ENCODE peak calls at places on chromosomes 12 and 14, in six cellular contexts. One of them, this sample, is unnamed.

GRCh38 chr12:122951979-122952892 is 14.0 kb downstream of the ABCB9 start:
- DNase-seq in CD4-positive, alpha-beta memory T cell: peak; percentile 62
- DNase-seq in left ventricle myocardium inferior: peak; percentile 72
- DNase-seq in stomach: peak; percentile 84
- DNase-seq in Caco-2: peak; percentile 73
- DNase-seq in sigmoid colon: peak; percentile 80
- DNase-seq in this sample: peak; percentile 73

GRCh38 chr14:24426912-24427536 is 2.4 kb downstream of the CBLN3 start:
- DNase-seq in CD4-positive, alpha-beta memory T cell: peak; percentile 55
- DNase-seq in left ventricle myocardium inferior: no peak
- DNase-seq in stomach: peak; percentile 78
- DNase-seq in Caco-2: peak; percentile 88
- DNase-seq in sigmoid colon: no peak
- DNase-seq in this sample: no peak

GRCh38 chr14:101229666-101230065 is 326.1 kb upstream of the RTL1 start:
- DNase-seq in CD4-positive, alpha-beta memory T cell: no peak
- DNase-seq in left ventricle myocardium inferior: no peak
- DNase-seq in stomach: no peak
- DNase-seq in Caco-2: no peak
- DNase-seq in sigmoid colon: no peak
- DNase-seq in this sample: peak; percentile 17

GRCh38 chr14:58541623-58542022 is 96.1 kb upstream of the DACT1 start:
- DNase-seq in CD4-positive, alpha-beta memory T cell: no peak
- DNase-seq in left ventricle myocardium inferior: no peak
- DNase-seq in stomach: no peak
- DNase-seq in Caco-2: no peak
- DNase-seq in sigmoid colon: no peak
- DNase-seq in this sample: no peak

GRCh38 chr12:115023898-115024297 is 339.9 kb upstream of the TBX3 start:
- DNase-seq in CD4-positive, alpha-beta memory T cell: no peak
- DNase-seq in left ventricle myocardium inferior: no peak
- DNase-seq in stomach: no peak
- DNase-seq in Caco-2: no peak
- DNase-seq in sigmoid colon: no peak
- DNase-seq in this sample: no peak

GRCh38 chr12:80044694-80045046 is 54.7 kb upstream of the OTOGL start:
- DNase-seq in CD4-positive, alpha-beta memory T cell: no peak
- DNase-seq in left ventricle myocardium inferior: no peak
- DNase-seq in stomach: no peak
- DNase-seq in Caco-2: no peak
- DNase-seq in sigmoid colon: no peak
- DNase-seq in this sample: no peak

GRCh38 chr14:103989034-103989433 is 46.7 kb upstream of the RD3L start:
- DNase-seq in CD4-positive, alpha-beta memory T cell: no peak
- DNase-seq in left ventricle myocardium inferior: no peak
- DNase-seq in stomach: no peak
- DNase-seq in Caco-2: no peak
- DNase-seq in sigmoid colon: no peak
- DNase-seq in this sample: no peak

GRCh38 chr12:65977384-65977783 is 153.1 kb downstream of the HMGA2 start:
- DNase-seq in CD4-positive, alpha-beta memory T cell: no peak
- DNase-seq in left ventricle myocardium inferior: no peak
- DNase-seq in stomach: no peak
- DNase-seq in Caco-2: no peak
- DNase-seq in sigmoid colon: no peak
- DNase-seq in this sample: no peak

GRCh38 chr14:37411079-37411735 is 183.8 kb downstream of the FOXA1 start:
- DNase-seq in CD4-positive, alpha-beta memory T cell: no peak
- DNase-seq in left ventricle myocardium inferior: no peak
- DNase-seq in stomach: no peak
- DNase-seq in Caco-2: no peak
- DNase-seq in sigmoid colon: no peak
- DNase-seq in this sample: no peak

GRCh38 chr14:21723431-21724045 is 49.9 kb upstream of the OR4E1 start:
- DNase-seq in CD4-positive, alpha-beta memory T cell: peak; percentile 62
- DNase-seq in left ventricle myocardium inferior: no peak
- DNase-seq in stomach: no peak
- DNase-seq in Caco-2: peak; percentile 55
- DNase-seq in sigmoid colon: no peak
- DNase-seq in this sample: no peak

GRCh38 chr12:104172564-104172935 is 34.5 kb upstream of the NFYB start:
- DNase-seq in CD4-positive, alpha-beta memory T cell: no peak
- DNase-seq in left ventricle myocardium inferior: no peak
- DNase-seq in stomach: no peak
- DNase-seq in Caco-2: no peak
- DNase-seq in sigmoid colon: no peak
- DNase-seq in this sample: no peak

GRCh38 chr12:34405286-34406227 is 383.3 kb downstream of the ALG10 start:
- DNase-seq in CD4-positive, alpha-beta memory T cell: no peak
- DNase-seq in left ventricle myocardium inferior: peak; percentile 8
- DNase-seq in stomach: no peak
- DNase-seq in Caco-2: peak; percentile 29
- DNase-seq in sigmoid colon: peak; percentile 39
- DNase-seq in this sample: peak; percentile 36

GRCh38 chr12:130254476-130255276 is 83.0 kb upstream of the PIWIL1 start:
- DNase-seq in CD4-positive, alpha-beta memory T cell: no peak
- DNase-seq in left ventricle myocardium inferior: no peak
- DNase-seq in stomach: no peak
- DNase-seq in Caco-2: no peak
- DNase-seq in sigmoid colon: no peak
- DNase-seq in this sample: no peak

GRCh38 chr12:26303418-26303817 is 108.0 kb downstream of the SSPN start:
- DNase-seq in CD4-positive, alpha-beta memory T cell: peak; percentile 19
- DNase-seq in left ventricle myocardium inferior: no peak
- DNase-seq in stomach: no peak
- DNase-seq in Caco-2: no peak
- DNase-seq in sigmoid colon: no peak
- DNase-seq in this sample: no peak
- H3K4me1 ChIP-seq in CD4-positive, alpha-beta memory T cell: peaks cover 12% of the 10 kb centered on the region
- H3K4me1 ChIP-seq in left ventricle myocardium inferior: peaks cover 13% of the 10 kb centered on the region
- H3K4me1 ChIP-seq in stomach: peaks cover 15% of the 10 kb centered on the region
- H3K4me1 ChIP-seq in Caco-2: no peaks in the 10 kb centered on the region
- H3K4me1 ChIP-seq in sigmoid colon: peaks cover 5% of the 10 kb centered on the region
- H3K4me1 ChIP-seq in this sample: peaks cover 5% of the 10 kb centered on the region

GRCh38 chr12:124384299-124384894 is 89.5 kb downstream of the RFLNA start:
- DNase-seq in CD4-positive, alpha-beta memory T cell: no peak
- DNase-seq in left ventricle myocardium inferior: no peak
- DNase-seq in stomach: no peak
- DNase-seq in Caco-2: no peak
- DNase-seq in sigmoid colon: no peak
- DNase-seq in this sample: no peak
- H3K4me1 ChIP-seq in CD4-positive, alpha-beta memory T cell: peaks cover 5% of the 10 kb centered on the region
- H3K4me1 ChIP-seq in left ventricle myocardium inferior: peaks cover 98% of the 10 kb centered on the region
- H3K4me1 ChIP-seq in stomach: peaks cover 97% of the 10 kb centered on the region
- H3K4me1 ChIP-seq in Caco-2: peaks cover 10% of the 10 kb centered on the region
- H3K4me1 ChIP-seq in sigmoid colon: peaks cover 85% of the 10 kb centered on the region
- H3K4me1 ChIP-seq in this sample: peaks cover 85% of the 10 kb centered on the region

DNA sequence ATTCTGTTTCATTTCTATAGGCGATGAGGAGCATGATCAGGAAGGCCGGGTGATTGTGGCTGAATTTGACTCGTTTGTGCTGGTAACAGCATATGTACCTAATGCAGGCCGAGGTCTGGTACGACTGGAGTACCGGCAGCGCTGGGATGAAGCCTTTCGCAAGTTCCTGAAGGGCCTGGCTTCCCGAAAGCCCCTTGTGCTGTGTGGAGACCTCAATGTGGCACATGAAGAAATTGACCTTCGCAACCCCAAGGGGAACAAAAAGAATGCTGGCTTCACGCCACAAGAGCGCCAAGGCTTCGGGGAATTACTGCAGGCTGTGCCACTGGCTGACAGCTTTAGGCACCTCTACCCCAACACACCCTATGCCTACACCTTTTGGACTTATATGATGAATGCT is 1.9 kb downstream of the APEX1 start:
- DNase-seq in CD4-positive, alpha-beta memory T cell: no peak
- DNase-seq in left ventricle myocardium inferior: no peak
- DNase-seq in stomach: no peak
- DNase-seq in Caco-2: no peak
- DNase-seq in sigmoid colon: no peak
- DNase-seq in this sample: no peak
- H3K4me1 ChIP-seq in CD4-positive, alpha-beta memory T cell: peaks cover 64% of the 10 kb centered on the region
- H3K4me1 ChIP-seq in left ventricle myocardium inferior: peaks cover 77% of the 10 kb centered on the region
- H3K4me1 ChIP-seq in stomach: peaks cover 72% of the 10 kb centered on the region
- H3K4me1 ChIP-seq in Caco-2: peaks cover 7% of the 10 kb centered on the region
- H3K4me1 ChIP-seq in sigmoid colon: peaks cover 29% of the 10 kb centered on the region
- H3K4me1 ChIP-seq in this sample: peaks cover 35% of the 10 kb centered on the region

DNA sequence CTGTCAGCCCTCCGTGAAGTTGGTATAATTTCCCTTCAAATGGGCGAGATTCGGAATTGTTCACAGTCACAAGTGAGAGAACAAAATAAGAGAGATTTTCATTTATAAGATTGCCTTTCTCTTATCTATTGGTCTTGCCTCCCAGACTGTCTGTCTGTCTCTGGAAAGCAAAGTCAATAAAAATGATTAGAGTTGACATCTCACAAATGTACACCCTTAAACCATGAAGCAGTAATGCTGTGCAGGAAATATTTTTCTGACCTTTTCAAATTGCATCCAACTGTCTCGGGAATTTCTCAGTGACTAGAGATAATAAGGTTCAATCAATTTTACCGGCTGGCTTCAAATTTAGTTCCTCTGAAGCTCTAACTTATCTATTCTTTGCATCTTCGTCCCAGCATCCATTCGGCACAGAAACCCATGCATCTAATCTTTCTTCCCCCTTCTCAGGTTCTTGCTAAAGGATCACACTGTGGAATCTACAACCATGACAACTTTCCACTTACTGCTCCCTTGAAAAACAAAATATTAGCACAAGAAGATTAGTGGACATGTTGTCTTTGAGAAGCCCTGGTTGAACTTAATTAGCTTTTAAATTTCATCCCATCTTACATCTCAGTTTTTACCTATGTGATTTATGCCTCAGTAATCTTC is 93.1 kb downstream of the RMST start:
- DNase-seq in CD4-positive, alpha-beta memory T cell: no peak
- DNase-seq in left ventricle myocardium inferior: no peak
- DNase-seq in stomach: no peak
- DNase-seq in Caco-2: no peak
- DNase-seq in sigmoid colon: no peak
- DNase-seq in this sample: no peak
- H3K4me1 ChIP-seq in CD4-positive, alpha-beta memory T cell: no peaks in the 10 kb centered on the region
- H3K4me1 ChIP-seq in left ventricle myocardium inferior: peaks cover 7% of the 10 kb centered on the region
- H3K4me1 ChIP-seq in stomach: peaks cover 9% of the 10 kb centered on the region
- H3K4me1 ChIP-seq in Caco-2: peaks cover 35% of the 10 kb centered on the region
- H3K4me1 ChIP-seq in sigmoid colon: no peaks in the 10 kb centered on the region
- H3K4me1 ChIP-seq in this sample: no peaks in the 10 kb centered on the region

GRCh38 chr14:56129092-56129491 is 10.9 kb downstream of the PELI2 start:
- DNase-seq in CD4-positive, alpha-beta memory T cell: no peak
- DNase-seq in left ventricle myocardium inferior: no peak
- DNase-seq in stomach: no peak
- DNase-seq in Caco-2: no peak
- DNase-seq in sigmoid colon: no peak
- DNase-seq in this sample: no peak
- H3K4me1 ChIP-seq in CD4-positive, alpha-beta memory T cell: peaks cover 16% of the 10 kb centered on the region
- H3K4me1 ChIP-seq in left ventricle myocardium inferior: peaks cover 30% of the 10 kb centered on the region
- H3K4me1 ChIP-seq in stomach: peaks cover 95% of the 10 kb centered on the region
- H3K4me1 ChIP-seq in Caco-2: no peaks in the 10 kb centered on the region
- H3K4me1 ChIP-seq in sigmoid colon: peaks cover 64% of the 10 kb centered on the region
- H3K4me1 ChIP-seq in this sample: peaks cover 3% of the 10 kb centered on the region

DNA sequence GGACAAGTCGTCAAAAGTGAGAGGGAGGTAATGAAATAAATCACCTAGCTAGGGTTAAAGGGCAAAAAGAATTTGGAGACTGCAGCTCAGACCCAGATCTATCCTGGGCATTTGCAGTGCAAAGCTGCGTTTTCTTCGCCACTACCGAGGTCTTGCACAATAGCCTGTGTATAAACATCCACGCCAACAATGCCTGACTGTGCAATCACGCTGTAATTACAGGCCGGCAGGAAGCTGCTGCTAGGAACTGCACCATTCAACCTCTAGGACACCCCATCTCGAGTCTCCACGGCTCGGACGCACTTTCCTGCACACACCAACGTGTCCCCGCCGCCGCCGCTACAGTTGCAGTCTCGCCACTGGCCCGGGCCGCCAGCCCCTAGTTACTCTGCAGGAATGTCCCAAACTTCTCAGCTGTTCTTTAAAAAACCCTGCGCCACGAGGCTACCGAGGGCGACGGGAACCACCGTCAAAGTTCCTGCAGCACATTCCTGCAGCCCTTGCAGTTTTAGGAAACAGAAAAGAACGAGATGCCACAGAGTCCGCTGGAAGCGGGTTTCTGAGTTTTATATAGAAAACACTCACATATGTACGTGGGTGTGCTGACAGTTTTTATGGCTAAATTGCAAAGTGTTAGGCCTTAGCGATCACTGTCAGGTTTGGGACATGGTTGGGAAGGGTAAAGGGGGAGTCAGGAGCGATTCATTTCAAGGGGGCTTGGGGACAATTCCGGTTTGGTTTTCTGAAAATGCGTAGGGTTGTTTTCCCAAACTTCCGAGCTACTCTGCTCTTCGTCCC is 65.6 kb upstream of the PTGR2 start:
- DNase-seq in CD4-positive, alpha-beta memory T cell: peak; percentile 84
- DNase-seq in left ventricle myocardium inferior: peak; percentile 70
- DNase-seq in stomach: peak; percentile 79
- DNase-seq in Caco-2: peak; percentile 88
- DNase-seq in sigmoid colon: peak; percentile 94
- DNase-seq in this sample: peak; percentile 91
- H3K4me1 ChIP-seq in CD4-positive, alpha-beta memory T cell: peaks cover 62% of the 10 kb centered on the region
- H3K4me1 ChIP-seq in left ventricle myocardium inferior: peaks cover 91% of the 10 kb centered on the region
- H3K4me1 ChIP-seq in stomach: peaks cover 86% of the 10 kb centered on the region
- H3K4me1 ChIP-seq in Caco-2: peaks cover 57% of the 10 kb centered on the region
- H3K4me1 ChIP-seq in sigmoid colon: peaks cover 75% of the 10 kb centered on the region
- H3K4me1 ChIP-seq in this sample: peaks cover 71% of the 10 kb centered on the region

This sample was measured in psoas muscle.